ENCODE peak calls at places on chromosome 18, in six cellular contexts. X, U, J, B, T and V are unnamed samples.

GRCh38 chr18:27449104-27449503 is 264.0 kb upstream of the CHST9 start:
- DNase-seq in X (no peak), U (no peak), J (no peak), B (no peak), T (no peak), V (no peak)

GRCh38 chr18:23228102-23229051 is 93.1 kb downstream of the CABLES1 start:
- DNase-seq in X (no peak), U (no peak), J (peak; percentile 60), B (no peak), T (no peak), V (no peak)

GRCh38 chr18:57859314-57859713 is 56.2 kb upstream of the ATP8B1 start:
- DNase-seq in X (peak; percentile 32), U (peak; percentile 38), J (peak; percentile 14), B (peak; percentile 18), T (no peak), V (no peak)

GRCh38 chr18:9771261-9771976 is 63.3 kb downstream of the RAB31 start:
- DNase-seq in X (peak; percentile 56), U (peak; percentile 92), J (peak; percentile 64), B (peak; percentile 84), T (peak; percentile 28), V (no peak)

GRCh38 chr18:21167641-21168372 is 56.2 kb upstream of the ROCK1 start:
- DNase-seq in X (peak; percentile 15), U (peak; percentile 66), J (no peak), B (peak; percentile 71), T (no peak), V (no peak)

GRCh38 chr18:48749768-48750167 is 201.0 kb downstream of the SMAD7 start:
- DNase-seq in X (no peak), U (no peak), J (no peak), B (peak; percentile 27), T (no peak), V (peak; percentile 63)

GRCh38 chr18:525066-525797 is 24.7 kb upstream of the COLEC12 start:
- DNase-seq in X (no peak), U (no peak), J (no peak), B (no peak), T (peak; percentile 65), V (no peak)

GRCh38 chr18:39701071-39701783 is 2135.6 kb upstream of the CELF4 start:
- DNase-seq in X (no peak), U (no peak), J (no peak), B (no peak), T (peak; percentile 15), V (no peak)

GRCh38 chr18:22822024-22822423 is 111.1 kb upstream of the RBBP8 start:
- DNase-seq in X (peak; percentile 86), U (peak; percentile 37), J (no peak), B (no peak), T (peak; percentile 29), V (no peak)

GRCh38 chr18:63162271-63163014 is 157.1 kb downstream of the BCL2 start:
- DNase-seq in X (no peak), U (no peak), J (peak; percentile 59), B (no peak), T (no peak), V (no peak)

GRCh38 chr18:54679318-54680149 is 88.5 kb downstream of the DYNAP start:
- DNase-seq in X (peak; percentile 62), U (peak; percentile 46), J (peak; percentile 15), B (no peak), T (peak; percentile 78), V (no peak)

GRCh38 chr18:22542400-22542835 is 124.7 kb upstream of the CTAGE1 start:
- DNase-seq in X (no peak), U (no peak), J (no peak), B (no peak), T (peak; percentile 71), V (no peak)

GRCh38 chr18:45448871-45449270 is 166.4 kb upstream of the SLC14A2 start:
- DNase-seq in X (no peak), U (no peak), J (no peak), B (no peak), T (no peak), V (no peak)

GRCh38 chr18:5317186-5317585 is 21.7 kb upstream of the ZBTB14 start:
- DNase-seq in X (no peak), U (no peak), J (no peak), B (no peak), T (no peak), V (no peak)

GRCh38 chr18:47120428-47120827 is 29.9 kb downstream of the HDHD2 start:
- DNase-seq in X (no peak), U (no peak), J (peak; percentile 15), B (no peak), T (no peak), V (no peak)

GRCh38 chr18:54358495-54358793 is 738 bp downstream of the C18orf54 start:
- DNase-seq in X (no peak), U (no peak), J (no peak), B (no peak), T (no peak), V (no peak)

GRCh38 chr18:45621068-45621511 is 5.8 kb downstream of the SLC14A2 start:
- DNase-seq in X (peak; percentile 28), U (peak; percentile 33), J (peak; percentile 66), B (peak; percentile 40), T (no peak), V (no peak)

GRCh38 chr18:44744206-44745180 is 63.8 kb downstream of the SETBP1 start:
- DNase-seq in X (no peak), U (no peak), J (no peak), B (peak; percentile 75), T (no peak), V (no peak)

GRCh38 chr18:73136134-73136533 is 268.3 kb upstream of the NETO1 start:
- DNase-seq in X (no peak), U (no peak), J (peak; percentile 12), B (no peak), T (peak; percentile 42), V (no peak)
- TF ChIP-seq CTCF in X (no peak), U (peak; percentile 58), J (no peak), B (no peak), T (peak; percentile 80), V (peak; percentile 73)

DNA sequence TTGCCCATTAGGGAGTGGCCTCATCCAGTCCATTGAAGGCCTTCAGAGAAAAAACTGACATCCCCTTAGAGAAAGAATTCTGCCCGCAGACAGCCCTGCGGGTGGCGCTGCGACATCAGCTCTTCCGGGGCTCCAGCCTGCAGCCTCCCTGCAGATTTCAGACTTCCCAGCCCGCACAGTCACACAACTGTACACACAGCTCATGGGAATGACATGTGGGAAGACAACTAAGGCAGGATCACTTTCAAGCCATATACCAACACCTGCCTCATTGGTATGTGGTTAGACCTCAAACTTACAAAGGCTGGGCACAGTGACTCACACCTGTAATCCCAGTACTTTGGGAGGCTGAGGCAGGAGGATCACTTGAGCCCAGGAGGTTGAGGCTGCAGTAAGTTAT is 24.8 kb upstream of the TUBB6 start:
- DNase-seq in X (peak; percentile 73), U (no peak), J (no peak), B (no peak), T (peak; percentile 40), V (no peak)
- TF ChIP-seq CTCF in X (peak; percentile 70), U (no peak), J (no peak), B (no peak), T (peak; percentile 76), V (peak; percentile 56)

DNA sequence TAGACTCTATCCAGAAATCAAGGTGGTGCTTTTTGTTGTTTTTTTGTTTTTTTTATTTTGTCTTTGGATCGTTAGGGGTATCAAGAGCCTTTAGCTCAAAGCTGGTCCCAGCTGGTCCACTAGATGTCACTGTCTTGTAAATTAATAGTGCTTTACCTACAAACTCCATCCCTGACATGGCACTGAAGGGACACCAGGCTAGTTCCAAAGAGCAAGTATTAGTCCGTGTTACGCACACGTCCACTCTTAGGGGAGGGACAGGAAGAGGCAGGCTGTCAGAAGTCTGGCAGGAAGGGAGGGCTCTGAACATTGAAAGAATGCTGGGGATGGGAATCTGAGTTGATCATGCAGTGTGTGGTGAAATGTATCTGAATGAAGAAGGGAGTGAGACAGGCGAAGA is 85.9 kb upstream of the CCBE1 start:
- DNase-seq in X (peak; percentile 85), U (peak; percentile 72), J (peak; percentile 74), B (no peak), T (peak; percentile 84), V (no peak)
- TF ChIP-seq CTCF in X (peak; percentile 82), U (peak; percentile 44), J (peak; percentile 44), B (no peak), T (peak; percentile 84), V (peak; percentile 84)

DNA sequence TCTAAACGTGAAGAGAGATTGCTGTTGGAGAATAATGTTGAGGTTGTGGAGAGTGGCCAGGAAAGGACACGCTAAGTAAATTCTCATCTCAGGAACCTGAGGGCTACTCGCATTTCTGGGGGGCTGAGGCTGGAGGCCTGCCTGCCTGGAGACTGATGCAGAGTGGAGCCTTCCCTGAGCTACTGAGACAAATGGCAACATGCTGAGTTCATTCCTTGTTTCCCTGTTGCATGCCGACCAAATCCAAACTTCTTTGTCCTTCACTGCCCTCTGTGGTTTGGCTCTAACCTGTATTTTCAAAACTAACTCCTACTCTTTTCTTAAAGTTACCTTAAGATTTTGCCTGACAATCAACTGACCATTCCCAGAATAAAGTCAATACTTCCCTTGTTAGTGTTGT is 1085.4 kb downstream of the SOCS6 start:
- DNase-seq in X (no peak), U (no peak), J (no peak), B (no peak), T (no peak), V (no peak)
- TF ChIP-seq CTCF in X (no peak), U (no peak), J (no peak), B (no peak), T (no peak), V (no peak)

GRCh38 chr18:41745166-41746049 is 209.6 kb upstream of the PIK3C3 start:
- DNase-seq in X (no peak), U (peak; percentile 69), J (peak; percentile 34), B (peak; percentile 32), T (peak; percentile 15), V (no peak)
- TF ChIP-seq CTCF in X (peak; percentile 36), U (peak; percentile 70), J (peak; percentile 11), B (peak; percentile 26), T (peak; percentile 80), V (peak; percentile 84)

GRCh38 chr18:74597662-74598349 is at the start of gene ZNF407:
- DNase-seq in X (peak; percentile 86), U (peak; percentile 91), J (peak; percentile 91), B (peak; percentile 82), T (peak; percentile 87), V (no peak)
- TF ChIP-seq CTCF in X (no peak), U (no peak), J (no peak), B (no peak), T (no peak), V (no peak)

GRCh38 chr18:31206787-31207381 is 44.2 kb upstream of the DSC1 start:
- DNase-seq in X (peak; percentile 97), U (peak; percentile 92), J (peak; percentile 50), B (peak; percentile 83), T (no peak), V (no peak)
- TF ChIP-seq CTCF in X (peak; percentile 44), U (peak; percentile 32), J (no peak), B (peak; percentile 32), T (no peak), V (peak; percentile 43)

GRCh38 chr18:50115095-50115494 is 79.9 kb downstream of the MYO5B start:
- DNase-seq in X (no peak), U (no peak), J (no peak), B (no peak), T (no peak), V (no peak)
- TF ChIP-seq CTCF in X (no peak), U (no peak), J (no peak), B (no peak), T (no peak), V (no peak)

GRCh38 chr18:68564348-68564747 is 150.6 kb downstream of the TMX3 start:
- DNase-seq in X (no peak), U (no peak), J (no peak), B (no peak), T (no peak), V (no peak)
- TF ChIP-seq CTCF in X (no peak), U (no peak), J (no peak), B (no peak), T (no peak), V (no peak)

GRCh38 chr18:37570336-37570930 is 4.8 kb upstream of the CELF4 start:
- DNase-seq in X (no peak), U (no peak), J (no peak), B (no peak), T (no peak), V (no peak)
- TF ChIP-seq CTCF in X (no peak), U (no peak), J (no peak), B (no peak), T (no peak), V (no peak)